ENCODE peak calls at places on chromosomes 2 and 18, in six cellular contexts. S, Y, U, X, F and P are unnamed samples.

GRCh38 chr2:75647771-75648170 is 1.2 kb downstream of the MRPL19 start:
- DNase-seq in S (no peak), Y (no peak), U (no peak), X (no peak), F (no peak), P (no peak)

GRCh38 chr2:216108310-216108966 is 710 bp upstream of the XRCC5 start:
- DNase-seq in S (no peak), Y (no peak), U (no peak), X (no peak), F (peak; percentile 23), P (peak; percentile 32)

GRCh38 chr2:54858021-54858681 is 134.7 kb downstream of the EML6 start:
- DNase-seq in S (no peak), Y (no peak), U (no peak), X (peak; percentile 58), F (no peak), P (peak; percentile 86)

GRCh38 chr2:239930378-239930777 is 94.8 kb downstream of the NDUFA10 start:
- DNase-seq in S (no peak), Y (no peak), U (no peak), X (no peak), F (no peak), P (no peak)

GRCh38 chr2:232365621-232366321 is 12.8 kb upstream of the ALPP start:
- DNase-seq in S (peak; percentile 52), Y (peak; percentile 51), U (no peak), X (peak; percentile 21), F (peak; percentile 23), P (peak; percentile 62)

GRCh38 chr2:241157841-241158545 is 7.7 kb downstream of the PPP1R7 start:
- DNase-seq in S (no peak), Y (no peak), U (no peak), X (peak; percentile 71), F (no peak), P (no peak)

GRCh38 chr2:185221-185620 is 78.6 kb downstream of the SH3YL1 start:
- DNase-seq in S (no peak), Y (no peak), U (no peak), X (no peak), F (no peak), P (no peak)

GRCh38 chr2:112150851-112151250 is 12.7 kb downstream of the FBLN7 start:
- DNase-seq in S (no peak), Y (no peak), U (no peak), X (no peak), F (no peak), P (no peak)

GRCh38 chr2:72080286-72081145 is 67.1 kb downstream of the CYP26B1 start:
- DNase-seq in S (no peak), Y (no peak), U (no peak), X (no peak), F (no peak), P (no peak)

GRCh38 chr2:231361701-231362588 is 33.6 kb upstream of the B3GNT7 start:
- DNase-seq in S (no peak), Y (no peak), U (peak; percentile 26), X (no peak), F (peak; percentile 52), P (no peak)

GRCh38 chr2:173401716-173402326 is 47.1 kb downstream of the CDCA7 start:
- DNase-seq in S (no peak), Y (no peak), U (no peak), X (peak; percentile 8), F (no peak), P (no peak)

GRCh38 chr2:62968668-62969067 is 82.0 kb upstream of the OTX1 start:
- DNase-seq in S (no peak), Y (no peak), U (no peak), X (no peak), F (no peak), P (no peak)

GRCh38 chr2:218273908-218274249 is 3.6 kb downstream of the PNKD start:
- DNase-seq in S (no peak), Y (no peak), U (no peak), X (no peak), F (no peak), P (no peak)

GRCh38 chr2:24558781-24559540 is 67.9 kb downstream of the NCOA1 start:
- DNase-seq in S (no peak), Y (no peak), U (no peak), X (no peak), F (no peak), P (no peak)

GRCh38 chr2:235716875-235717496 is 223.1 kb downstream of the AGAP1 start:
- DNase-seq in S (no peak), Y (peak; percentile 19), U (no peak), X (peak; percentile 45), F (no peak), P (no peak)

GRCh38 chr2:230684222-230685164 is 28.1 kb upstream of the CAB39 start:
- DNase-seq in S (peak; percentile 60), Y (no peak), U (no peak), X (peak; percentile 79), F (no peak), P (peak; percentile 68)

GRCh38 chr2:30691091-30691947 is 115.9 kb downstream of the CAPN13 start:
- DNase-seq in S (no peak), Y (no peak), U (no peak), X (no peak), F (no peak), P (no peak)

GRCh38 chr18:41829648-41830516 is 125.2 kb upstream of the PIK3C3 start:
- DNase-seq in S (no peak), Y (no peak), U (no peak), X (no peak), F (no peak), P (peak; percentile 37)

GRCh38 chr2:224175010-224175409 is 135.9 kb upstream of the SERPINE2 start:
- DNase-seq in S (no peak), Y (no peak), U (no peak), X (no peak), F (peak; percentile 42), P (no peak)

GRCh38 chr2:224173210-224173609 is 134.1 kb upstream of the SERPINE2 start:
- DNase-seq in S (no peak), Y (no peak), U (no peak), X (no peak), F (no peak), P (no peak)

GRCh38 chr2:224173882-224174415 is 134.9 kb upstream of the SERPINE2 start:
- DNase-seq in S (no peak), Y (no peak), U (no peak), X (no peak), F (no peak), P (no peak)

GRCh38 chr2:224169847-224170246 is 130.8 kb upstream of the SERPINE2 start:
- DNase-seq in S (no peak), Y (no peak), U (no peak), X (no peak), F (no peak), P (no peak)

GRCh38 chr2:224171226-224171625 is 132.1 kb upstream of the SERPINE2 start:
- DNase-seq in S (no peak), Y (no peak), U (no peak), X (no peak), F (no peak), P (no peak)
- TF ChIP-seq BHLHE40 in S (no peak), Y (no peak), U (no peak), X (no peak), F (no peak), P (no peak)

DNA sequence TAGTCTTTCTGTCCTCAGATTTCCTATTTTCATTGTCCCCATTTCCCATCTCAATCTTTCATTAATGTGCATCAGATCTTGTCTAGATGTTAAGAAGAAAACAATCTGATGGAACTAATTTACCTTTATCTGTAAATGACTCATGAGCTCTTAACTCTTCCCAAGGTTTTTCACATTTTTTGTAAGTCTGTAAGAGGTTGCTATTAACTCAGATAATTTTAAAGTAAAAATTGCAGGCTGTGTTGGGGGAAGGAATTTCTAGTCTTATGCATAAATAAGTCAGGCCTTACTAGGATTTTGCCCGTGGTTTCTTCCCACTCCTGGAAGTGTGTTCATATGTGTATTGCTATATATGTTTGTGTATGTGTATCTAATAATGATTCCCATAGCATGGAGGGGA is 4.3 kb downstream of the NAB1 start:
- DNase-seq in S (no peak), Y (no peak), U (no peak), X (no peak), F (no peak), P (no peak)
- TF ChIP-seq BHLHE40 in S (no peak), Y (no peak), U (no peak), X (no peak), F (no peak), P (no peak)

DNA sequence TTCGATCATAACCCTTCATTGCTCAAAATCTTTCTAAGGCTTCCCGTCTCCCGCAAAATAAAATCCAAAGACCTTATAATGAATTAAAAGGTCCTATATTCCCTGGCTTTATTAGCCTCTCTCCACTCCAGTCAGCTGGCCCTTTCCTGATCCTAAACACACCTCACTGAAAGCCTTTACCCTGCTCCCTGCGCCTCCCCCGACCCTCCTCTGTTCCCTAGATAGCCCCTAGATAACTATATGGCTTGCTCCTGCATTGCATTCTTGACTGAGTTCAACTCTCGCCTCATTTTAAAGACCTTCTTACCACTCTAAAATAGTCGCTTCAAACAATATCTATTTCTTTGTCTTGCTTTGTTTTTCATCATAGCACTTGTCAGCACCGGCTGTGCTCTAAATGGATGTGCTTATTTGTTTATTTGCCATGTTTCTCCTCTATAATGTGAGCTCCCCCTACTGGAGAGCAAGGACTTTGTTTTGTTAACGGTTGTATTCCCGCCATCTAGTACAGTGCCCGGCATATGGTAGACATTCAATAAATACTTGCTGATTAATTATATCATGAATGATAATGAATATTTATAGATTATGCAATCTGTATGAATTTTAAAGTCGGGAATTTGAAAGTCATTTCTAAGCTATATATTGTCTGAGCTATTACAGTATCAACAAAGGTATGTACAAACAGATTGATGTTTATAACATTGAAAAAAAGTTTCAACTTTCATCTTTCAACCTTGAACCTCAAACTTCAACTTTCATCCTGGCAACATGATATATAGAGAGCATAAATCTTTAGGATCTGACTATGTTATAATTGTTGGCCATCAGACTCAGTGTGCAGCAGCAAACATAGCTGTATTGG is 32.4 kb upstream of the VIT start:
- DNase-seq in S (peak; percentile 55), Y (peak; percentile 58), U (no peak), X (peak; percentile 71), F (peak; percentile 32), P (peak; percentile 81)
- TF ChIP-seq BHLHE40 in S (no peak), Y (no peak), U (no peak), X (no peak), F (no peak), P (no peak)

DNA sequence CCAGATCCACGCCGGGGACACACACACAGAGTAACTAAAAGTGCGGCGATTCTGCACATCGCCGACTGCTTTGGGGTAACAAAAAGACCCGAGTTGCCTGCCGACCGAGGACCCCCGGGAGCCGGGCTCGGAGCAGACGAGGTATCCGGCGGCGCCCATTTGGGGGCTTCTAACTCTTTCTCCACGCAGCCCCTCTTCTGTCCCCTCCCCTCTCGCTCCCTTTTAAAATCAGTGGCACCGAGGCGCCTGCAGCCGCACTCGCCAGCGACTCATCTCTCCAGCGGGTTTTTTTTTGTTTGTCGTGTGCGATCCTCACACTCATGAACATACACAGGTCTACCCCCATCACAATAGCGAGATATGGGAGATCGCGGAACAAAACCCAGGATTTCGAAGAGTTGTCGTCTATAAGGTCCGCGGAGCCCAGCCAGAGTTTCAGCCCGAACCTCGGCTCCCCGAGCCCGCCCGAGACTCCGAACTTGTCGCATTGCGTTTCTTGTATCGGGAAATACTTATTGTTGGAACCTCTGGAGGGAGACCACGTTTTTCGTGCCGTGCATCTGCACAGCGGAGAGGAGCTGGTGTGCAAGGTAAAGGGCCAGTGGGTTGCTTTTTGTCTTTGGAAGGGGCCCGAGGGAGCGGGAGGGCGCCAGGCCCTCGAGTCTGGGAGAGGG is 1.4 kb downstream of the TRIB2 start:
- DNase-seq in S (peak; percentile 21), Y (no peak), U (no peak), X (peak; percentile 27), F (peak; percentile 36), P (no peak)
- TF ChIP-seq BHLHE40 in S (no peak), Y (no peak), U (no peak), X (no peak), F (no peak), P (no peak)